ENCODE peak calls at places on chromosomes 6 and 20, in four cellular contexts. T is HT1080, H is HEK293T, E is lower leg skin. C is an unnamed sample.

GRCh38 chr6:30955367-30956042 is 14.7 kb downstream of the MUCL3 start:
- DNase-seq in T (peak), H (peak), E (peak), C (peak)

GRCh38 chr20:57250607-57251343 is 15.7 kb downstream of the BMP7 start:
- DNase-seq in T (no peak), H (no peak), E (no peak), C (no peak)

GRCh38 chr6:85404497-85405174 is 45.2 kb upstream of the NT5E start:
- DNase-seq in T (peak), H (no peak), E (no peak), C (no peak)

GRCh38 chr6:43835872-43836419 is 65.9 kb downstream of the VEGFA start:
- DNase-seq in T (no peak), H (no peak), E (no peak), C (no peak)

GRCh38 chr6:166194885-166195860 is 27.5 kb upstream of the TBXT start:
- DNase-seq in T (no peak), H (no peak), E (no peak), C (no peak)

GRCh38 chr20:59580208-59580980 is 23.9 kb upstream of the PHACTR3 start:
- DNase-seq in T (no peak), H (no peak), E (peak), C (no peak)

GRCh38 chr20:36543187-36544133 is 2.1 kb downstream of the MYL9 start:
- DNase-seq in T (no peak), H (no peak), E (peak), C (peak)

GRCh38 chr6:113094781-113095180 is 747.7 kb downstream of the RFPL4B start:
- DNase-seq in T (no peak), H (no peak), E (no peak), C (no peak)

GRCh38 chr6:105621564-105622175 is 218.8 kb upstream of the PREP start:
- DNase-seq in T (no peak), H (no peak), E (no peak), C (no peak)

GRCh38 chr20:37914672-37915433 is 11.9 kb downstream of the VSTM2L start:
- DNase-seq in T (no peak), H (peak), E (no peak), C (peak)

GRCh38 chr6:157099912-157100593 is 223.3 kb downstream of the TMEM242 start:
- DNase-seq in T (no peak), H (no peak), E (no peak), C (peak)

GRCh38 chr6:72246926-72247325 is 360.6 kb downstream of the RIMS1 start:
- DNase-seq in T (no peak), H (peak), E (no peak), C (no peak)

GRCh38 chr6:108781419-108782110 is 66.7 kb upstream of the ARMC2 start:
- DNase-seq in T (no peak), H (no peak), E (no peak), C (no peak)

GRCh38 chr6:10237284-10238043 is 177.4 kb downstream of the TFAP2A start:
- DNase-seq in T (peak), H (no peak), E (no peak), C (no peak)

GRCh38 chr20:22414354-22414753 is 170.0 kb downstream of the FOXA2 start:
- DNase-seq in T (peak), H (no peak), E (no peak), C (no peak)

GRCh38 chr20:62476074-62476838 is 461 bp upstream of the GATA5 start:
- DNase-seq in T (no peak), H (peak), E (no peak), C (no peak)

GRCh38 chr6:47722178-47722577 is 23.8 kb downstream of the ADGRF4 start:
- DNase-seq in T (no peak), H (peak), E (no peak), C (peak)

GRCh38 chr6:10146723-10147451 is 268.0 kb downstream of the TFAP2A start:
- DNase-seq in T (peak), H (peak), E (no peak), C (peak)

GRCh38 chr20:56625837-56626236 is 3.3 kb upstream of the TFAP2C start:
- DNase-seq in T (no peak), H (no peak), E (no peak), C (no peak)

GRCh38 chr6:11766056-11766455 is 12.5 kb downstream of the ADTRP start:
- DNase-seq in T (peak), H (no peak), E (no peak), C (no peak)

GRCh38 chr6:133101790-133102189 is 139.4 kb upstream of the EYA4 start:
- DNase-seq in T (peak), H (no peak), E (no peak), C (no peak)

GRCh38 chr20:56393133-56393472 is 658 bp downstream of the CSTF1 start:
- DNase-seq in T (no peak), H (no peak), E (no peak), C (peak)

GRCh38 chr6:106149472-106150069 is 63.4 kb downstream of the PRDM1 start:
- DNase-seq in T (no peak), H (no peak), E (no peak), C (no peak)